ENCODE peak calls at places on chromosome 18, in ten cellular contexts. One of them, this sample, is unnamed.

GRCh38 chr18:48442761-48443160 is 33.6 kb upstream of the ZBTB7C start:
- DNase-seq in left kidney: no peak
- DNase-seq in neural crest cell: no peak
- DNase-seq in GM13976: no peak
- DNase-seq in HS-27A: no peak
- DNase-seq in mesenteric fat pad: no peak
- DNase-seq in activated CD8-positive, alpha-beta memory T cell treated with anti-CD3 and anti-CD28 coated beads, Interleukin-2, amount 10 ng/mL, durations not matched to agents 7 days and 5 days: no peak
- DNase-seq in H9: no peak
- DNase-seq in GM04504: no peak
- DNase-seq in GM04503: no peak
- DNase-seq in this sample: peak

GRCh38 chr18:50627594-50628542 is 68.0 kb downstream of the MAPK4 start:
- DNase-seq in left kidney: no peak
- DNase-seq in neural crest cell: no peak
- DNase-seq in GM13976: no peak
- DNase-seq in HS-27A: no peak
- DNase-seq in mesenteric fat pad: no peak
- DNase-seq in activated CD8-positive, alpha-beta memory T cell treated with anti-CD3 and anti-CD28 coated beads, Interleukin-2, amount 10 ng/mL, durations not matched to agents 7 days and 5 days: no peak
- DNase-seq in H9: no peak
- DNase-seq in GM04504: no peak
- DNase-seq in GM04503: no peak
- DNase-seq in this sample: no peak

GRCh38 chr18:11570770-11571169 is 38.6 kb upstream of the SLC35G4 start:
- DNase-seq in left kidney: peak
- DNase-seq in neural crest cell: no peak
- DNase-seq in GM13976: no peak
- DNase-seq in HS-27A: no peak
- DNase-seq in mesenteric fat pad: no peak
- DNase-seq in activated CD8-positive, alpha-beta memory T cell treated with anti-CD3 and anti-CD28 coated beads, Interleukin-2, amount 10 ng/mL, durations not matched to agents 7 days and 5 days: no peak
- DNase-seq in H9: no peak
- DNase-seq in GM04504: peak
- DNase-seq in GM04503: no peak
- DNase-seq in this sample: no peak

GRCh38 chr18:57629399-57629798 is 7.8 kb upstream of the NARS1 start:
- DNase-seq in left kidney: no peak
- DNase-seq in neural crest cell: no peak
- DNase-seq in GM13976: no peak
- DNase-seq in HS-27A: no peak
- DNase-seq in mesenteric fat pad: no peak
- DNase-seq in activated CD8-positive, alpha-beta memory T cell treated with anti-CD3 and anti-CD28 coated beads, Interleukin-2, amount 10 ng/mL, durations not matched to agents 7 days and 5 days: no peak
- DNase-seq in H9: no peak
- DNase-seq in GM04504: no peak
- DNase-seq in GM04503: no peak
- DNase-seq in this sample: no peak

GRCh38 chr18:71902482-71902881 is 641.7 kb downstream of the CBLN2 start:
- DNase-seq in left kidney: peak
- DNase-seq in neural crest cell: no peak
- DNase-seq in GM13976: no peak
- DNase-seq in HS-27A: no peak
- DNase-seq in mesenteric fat pad: no peak
- DNase-seq in activated CD8-positive, alpha-beta memory T cell treated with anti-CD3 and anti-CD28 coated beads, Interleukin-2, amount 10 ng/mL, durations not matched to agents 7 days and 5 days: no peak
- DNase-seq in H9: no peak
- DNase-seq in GM04504: no peak
- DNase-seq in GM04503: no peak
- DNase-seq in this sample: peak

GRCh38 chr18:3794537-3795348 is 344.8 kb downstream of the TGIF1 start:
- DNase-seq in left kidney: no peak
- DNase-seq in neural crest cell: no peak
- DNase-seq in GM13976: no peak
- DNase-seq in HS-27A: peak
- DNase-seq in mesenteric fat pad: no peak
- DNase-seq in activated CD8-positive, alpha-beta memory T cell treated with anti-CD3 and anti-CD28 coated beads, Interleukin-2, amount 10 ng/mL, durations not matched to agents 7 days and 5 days: no peak
- DNase-seq in H9: no peak
- DNase-seq in GM04504: no peak
- DNase-seq in GM04503: no peak
- DNase-seq in this sample: no peak

GRCh38 chr18:77222464-77222863 is 27.2 kb upstream of the GALR1 start:
- DNase-seq in left kidney: no peak
- DNase-seq in neural crest cell: no peak
- DNase-seq in GM13976: no peak
- DNase-seq in HS-27A: no peak
- DNase-seq in mesenteric fat pad: no peak
- DNase-seq in activated CD8-positive, alpha-beta memory T cell treated with anti-CD3 and anti-CD28 coated beads, Interleukin-2, amount 10 ng/mL, durations not matched to agents 7 days and 5 days: no peak
- DNase-seq in H9: no peak
- DNase-seq in GM04504: no peak
- DNase-seq in GM04503: no peak
- DNase-seq in this sample: no peak

GRCh38 chr18:48073231-48073930 is 142.9 kb upstream of the SMAD2 start:
- DNase-seq in left kidney: no peak
- DNase-seq in neural crest cell: no peak
- DNase-seq in GM13976: no peak
- DNase-seq in HS-27A: no peak
- DNase-seq in mesenteric fat pad: no peak
- DNase-seq in activated CD8-positive, alpha-beta memory T cell treated with anti-CD3 and anti-CD28 coated beads, Interleukin-2, amount 10 ng/mL, durations not matched to agents 7 days and 5 days: no peak
- DNase-seq in H9: no peak
- DNase-seq in GM04504: no peak
- DNase-seq in GM04503: no peak
- DNase-seq in this sample: no peak

GRCh38 chr18:32424696-32425095 is 46.0 kb downstream of the GAREM1 start:
- DNase-seq in left kidney: no peak
- DNase-seq in neural crest cell: no peak
- DNase-seq in GM13976: no peak
- DNase-seq in HS-27A: no peak
- DNase-seq in mesenteric fat pad: no peak
- DNase-seq in activated CD8-positive, alpha-beta memory T cell treated with anti-CD3 and anti-CD28 coated beads, Interleukin-2, amount 10 ng/mL, durations not matched to agents 7 days and 5 days: no peak
- DNase-seq in H9: no peak
- DNase-seq in GM04504: no peak
- DNase-seq in GM04503: no peak
- DNase-seq in this sample: no peak

GRCh38 chr18:77086656-77087390 is 45.8 kb downstream of the MBP start:
- DNase-seq in left kidney: no peak
- DNase-seq in neural crest cell: no peak
- DNase-seq in GM13976: no peak
- DNase-seq in HS-27A: no peak
- DNase-seq in mesenteric fat pad: no peak
- DNase-seq in activated CD8-positive, alpha-beta memory T cell treated with anti-CD3 and anti-CD28 coated beads, Interleukin-2, amount 10 ng/mL, durations not matched to agents 7 days and 5 days: no peak
- DNase-seq in H9: no peak
- DNase-seq in GM04504: no peak
- DNase-seq in GM04503: no peak
- DNase-seq in this sample: no peak

GRCh38 chr18:60935046-60935445 is 398.2 kb upstream of the CDH20 start:
- DNase-seq in left kidney: no peak
- DNase-seq in neural crest cell: no peak
- DNase-seq in GM13976: no peak
- DNase-seq in HS-27A: no peak
- DNase-seq in mesenteric fat pad: no peak
- DNase-seq in activated CD8-positive, alpha-beta memory T cell treated with anti-CD3 and anti-CD28 coated beads, Interleukin-2, amount 10 ng/mL, durations not matched to agents 7 days and 5 days: no peak
- DNase-seq in H9: no peak
- DNase-seq in GM04504: no peak
- DNase-seq in GM04503: no peak
- DNase-seq in this sample: no peak

GRCh38 chr18:40313030-40313642 is 1641.9 kb upstream of the PIK3C3 start:
- DNase-seq in left kidney: no peak
- DNase-seq in neural crest cell: no peak
- DNase-seq in GM13976: no peak
- DNase-seq in HS-27A: no peak
- DNase-seq in mesenteric fat pad: no peak
- DNase-seq in activated CD8-positive, alpha-beta memory T cell treated with anti-CD3 and anti-CD28 coated beads, Interleukin-2, amount 10 ng/mL, durations not matched to agents 7 days and 5 days: no peak
- DNase-seq in H9: no peak
- DNase-seq in GM04504: no peak
- DNase-seq in GM04503: no peak
- DNase-seq in this sample: no peak

GRCh38 chr18:48983793-48984437 is 33.1 kb upstream of the SMAD7 start:
- DNase-seq in left kidney: peak
- DNase-seq in neural crest cell: no peak
- DNase-seq in GM13976: no peak
- DNase-seq in HS-27A: no peak
- DNase-seq in mesenteric fat pad: no peak
- DNase-seq in activated CD8-positive, alpha-beta memory T cell treated with anti-CD3 and anti-CD28 coated beads, Interleukin-2, amount 10 ng/mL, durations not matched to agents 7 days and 5 days: no peak
- DNase-seq in H9: peak
- DNase-seq in GM04504: no peak
- DNase-seq in GM04503: no peak
- DNase-seq in this sample: peak

This sample was measured in NCI-H1436.